ENCODE peak calls at places on chromosomes 11 and 22, in seven cellular contexts. R is EL; N is HS-5; J is activated CD8-positive, alpha-beta memory T cell treated with anti-CD3 and anti-CD28 coated beads, Interleukin-2, amount 50 U/mL, for 48 hours; I is GOT3; M is AML-193; H is kidney glomerular epithelial cell. G is an unnamed sample.

GRCh38 chr11:5690736-5691135 is 1.1 kb downstream of the TRIM22 start:
- DNase-seq in R (no peak), N (no peak), J (no peak), I (no peak), M (no peak), H (peak), G (no peak)

GRCh38 chr11:19241260-19242183 is 777 bp upstream of the E2F8 start:
- DNase-seq in R (peak), N (no peak), J (peak), I (peak), M (peak), H (no peak), G (no peak)

GRCh38 chr11:12531681-12532080 is 142.5 kb upstream of the TEAD1 start:
- DNase-seq in R (no peak), N (peak), J (no peak), I (no peak), M (no peak), H (no peak), G (no peak)

GRCh38 chr22:44668886-44669724 is 32.9 kb upstream of the PRR5 start:
- DNase-seq in R (no peak), N (no peak), J (no peak), I (no peak), M (no peak), H (no peak), G (no peak)

GRCh38 chr22:36369922-36370781 is 17.6 kb downstream of the MYH9 start:
- DNase-seq in R (peak), N (no peak), J (no peak), I (no peak), M (peak), H (peak), G (no peak)

GRCh38 chr11:88555018-88555828 is 217.7 kb upstream of the CTSC start:
- DNase-seq in R (peak), N (peak), J (no peak), I (no peak), M (no peak), H (peak), G (no peak)

GRCh38 chr22:20569059-20570058 is 61.9 kb downstream of the MED15 start:
- DNase-seq in R (peak), N (peak), J (peak), I (no peak), M (no peak), H (peak), G (no peak)

GRCh38 chr11:121237686-121238658 is 54.6 kb upstream of the SC5D start:
- DNase-seq in R (no peak), N (no peak), J (no peak), I (no peak), M (no peak), H (no peak), G (no peak)

GRCh38 chr22:47850644-47851151 is 1088.2 kb downstream of the TBC1D22A start:
- DNase-seq in R (no peak), N (no peak), J (no peak), I (no peak), M (no peak), H (no peak), G (no peak)

GRCh38 chr11:103547009-103547408 is 437.8 kb downstream of the DYNC2H1 start:
- DNase-seq in R (no peak), N (no peak), J (no peak), I (no peak), M (no peak), H (no peak), G (no peak)

GRCh38 chr22:48832592-48832991 is 995.1 kb downstream of the BRD1 start:
- DNase-seq in R (no peak), N (no peak), J (no peak), I (no peak), M (no peak), H (no peak), G (no peak)

GRCh38 chr11:45333506-45333971 is 47.4 kb upstream of the SYT13 start:
- DNase-seq in R (peak), N (no peak), J (no peak), I (no peak), M (peak), H (no peak), G (no peak)

GRCh38 chr11:67420646-67421420 is 5.4 kb downstream of the CARNS1 start:
- DNase-seq in R (peak), N (peak), J (peak), I (peak), M (peak), H (peak), G (peak)

GRCh38 chr11:114666760-114667159 is 11.6 kb upstream of the NXPE2 start:
- DNase-seq in R (no peak), N (no peak), J (no peak), I (no peak), M (no peak), H (no peak), G (no peak)

GRCh38 chr11:117874910-117875396 is 1.5 kb downstream of the FXYD6 start:
- DNase-seq in R (no peak), N (no peak), J (peak), I (no peak), M (no peak), H (no peak), G (no peak)

GRCh38 chr11:119320593-119321524 is 3.9 kb upstream of the MCAM start:
- DNase-seq in R (peak), N (no peak), J (peak), I (no peak), M (no peak), H (no peak), G (peak)

GRCh38 chr22:36155702-36156101 is 4.9 kb downstream of the APOL3 start:
- DNase-seq in R (no peak), N (no peak), J (no peak), I (no peak), M (no peak), H (no peak), G (no peak)

GRCh38 chr11:117071344-117071787 is 26.9 kb downstream of the SIK3 start:
- DNase-seq in R (peak), N (no peak), J (no peak), I (no peak), M (no peak), H (no peak), G (no peak)

GRCh38 chr11:27331984-27332383 is 31.0 kb downstream of the CCDC34 start:
- DNase-seq in R (peak), N (no peak), J (no peak), I (no peak), M (no peak), H (no peak), G (no peak)

GRCh38 chr22:31870890-31871289 is 73.4 kb upstream of the YWHAH start:
- DNase-seq in R (peak), N (peak), J (no peak), I (no peak), M (no peak), H (no peak), G (no peak)

GRCh38 chr11:134275534-134276395 is at the start of gene GLB1L3:
- DNase-seq in R (peak), N (no peak), J (peak), I (no peak), M (no peak), H (peak), G (no peak)

GRCh38 chr22:20080445-20080775 is 369 bp downstream of the DGCR8 start:
- DNase-seq in R (peak), N (no peak), J (no peak), I (peak), M (peak), H (no peak), G (no peak)

GRCh38 chr11:75103380-75104026 is 6.8 kb upstream of the OR2AT4 start:
- DNase-seq in R (peak), N (peak), J (no peak), I (no peak), M (no peak), H (peak), G (no peak)

GRCh38 chr11:102596578-102596977 is 28.6 kb downstream of the MMP20 start:
- DNase-seq in R (no peak), N (no peak), J (no peak), I (no peak), M (no peak), H (no peak), G (no peak)

GRCh38 chr11:112106070-112106469 is 19.4 kb downstream of the SDHD start:
- DNase-seq in R (no peak), N (no peak), J (no peak), I (no peak), M (no peak), H (peak), G (no peak)

GRCh38 chr11:125201525-125202121 is 37.1 kb downstream of the PKNOX2 start:
- DNase-seq in R (no peak), N (no peak), J (no peak), I (no peak), M (no peak), H (peak), G (no peak)

GRCh38 chr11:118602331-118602730 is 5.1 kb upstream of the PHLDB1 start:
- DNase-seq in R (no peak), N (no peak), J (no peak), I (no peak), M (no peak), H (no peak), G (peak)

GRCh38 chr22:36368359-36368983 is 19.3 kb downstream of the MYH9 start:
- DNase-seq in R (peak), N (peak), J (no peak), I (no peak), M (no peak), H (peak), G (no peak)

GRCh38 chr22:49411236-49411635 is 416.4 kb downstream of the BRD1 start:
- DNase-seq in R (no peak), N (no peak), J (peak), I (no peak), M (no peak), H (no peak), G (peak)

GRCh38 chr11:2483426-2483825 is 38.6 kb downstream of the KCNQ1 start:
- DNase-seq in R (no peak), N (no peak), J (no peak), I (no peak), M (no peak), H (no peak), G (no peak)

GRCh38 chr11:93921695-93922468 is 71.5 kb upstream of the VSTM5 start:
- DNase-seq in R (peak), N (no peak), J (no peak), I (no peak), M (peak), H (peak), G (no peak)

GRCh38 chr11:31802609-31802989 is 8.5 kb downstream of the PAX6 start:
- DNase-seq in R (no peak), N (no peak), J (no peak), I (no peak), M (no peak), H (no peak), G (no peak)